ENCODE peak calls at places on chromosomes 3 and 15, in five cellular contexts. G is neural progenitor cell, J is IMR-90, I is mesendoderm, M is Karpas-422. W is an unnamed sample.
A peak's percentile ranks its signal among the peaks of the same experiment; 100 is the strongest.

GRCh38 chr3:36907911-36908646 is 36.8 kb downstream of the TRANK1 start:
- DNase-seq in G (no peak), J (peak; percentile 81), I (no peak), M (peak; percentile 89), W (no peak)

GRCh38 chr3:115092220-115092791 is 54.8 kb downstream of the ZBTB20 start:
- DNase-seq in G (peak; percentile 73), J (peak; percentile 69), I (peak; percentile 63), M (peak; percentile 66), W (no peak)

GRCh38 chr15:42140383-42141070 is 15.9 kb downstream of the PLA2G4F start:
- DNase-seq in G (no peak), J (no peak), I (peak; percentile 45), M (no peak), W (no peak)

GRCh38 chr3:13229291-13229949 is 156.2 kb upstream of the IQSEC1 start:
- DNase-seq in G (peak; percentile 49), J (peak; percentile 7), I (peak; percentile 90), M (peak; percentile 80), W (peak; percentile 45)

GRCh38 chr3:182183716-182184430 is 472.1 kb downstream of the SOX2 start:
- DNase-seq in G (peak; percentile 12), J (no peak), I (peak; percentile 7), M (no peak), W (no peak)

GRCh38 chr3:123432832-123433523 is 15.9 kb downstream of the ADCY5 start:
- DNase-seq in G (no peak), J (no peak), I (no peak), M (no peak), W (no peak)

GRCh38 chr3:107431298-107432012 is 54.2 kb downstream of the CCDC54 start:
- DNase-seq in G (peak; percentile 82), J (peak; percentile 50), I (peak; percentile 96), M (peak; percentile 79), W (no peak)

GRCh38 chr3:109921509-109921908 is 584.2 kb upstream of the DPPA4 start:
- DNase-seq in G (peak; percentile 2), J (no peak), I (no peak), M (no peak), W (no peak)

GRCh38 chr3:119294889-119295769 is 946 bp downstream of the ARHGAP31 start:
- DNase-seq in G (peak; percentile 46), J (peak; percentile 37), I (peak; percentile 70), M (peak; percentile 50), W (no peak)

GRCh38 chr3:190131329-190131728 is 10.6 kb upstream of the P3H2 start:
- DNase-seq in G (no peak), J (peak; percentile 88), I (no peak), M (no peak), W (peak; percentile 52)

GRCh38 chr3:196214783-196215441 is 1.4 kb upstream of the SLC51A start:
- DNase-seq in G (no peak), J (no peak), I (no peak), M (no peak), W (no peak)

GRCh38 chr3:194112120-194113106 is 23.5 kb upstream of the HES1 start:
- DNase-seq in G (no peak), J (no peak), I (peak; percentile 40), M (no peak), W (no peak)

GRCh38 chr3:170730071-170730812 is 139.8 kb downstream of the RPL22L1 start:
- DNase-seq in G (no peak), J (no peak), I (peak; percentile 67), M (no peak), W (no peak)

GRCh38 chr3:53939081-53939582 is 47.5 kb upstream of the SELENOK start:
- DNase-seq in G (peak; percentile 79), J (no peak), I (peak; percentile 92), M (no peak), W (no peak)

GRCh38 chr3:10998542-10998941 is 6.0 kb downstream of the SLC6A1 start:
- DNase-seq in G (no peak), J (no peak), I (no peak), M (no peak), W (no peak)

GRCh38 chr3:157125101-157125500 is 34.8 kb downstream of the CCNL1 start:
- DNase-seq in G (no peak), J (no peak), I (no peak), M (no peak), W (no peak)

GRCh38 chr3:59660852-59661624 is 611.2 kb upstream of the CFAP20DC start:
- DNase-seq in G (no peak), J (peak; percentile 8), I (no peak), M (no peak), W (no peak)

GRCh38 chr15:98649621-98649995 is 1.3 kb downstream of the IGF1R start:
- DNase-seq in G (peak; percentile 58), J (no peak), I (no peak), M (no peak), W (no peak)

GRCh38 chr3:25155696-25156471 is 272.2 kb upstream of the RARB start:
- DNase-seq in G (peak; percentile 82), J (no peak), I (peak; percentile 93), M (no peak), W (no peak)

GRCh38 chr15:64599716-64600115 is 139.3 kb downstream of the ZNF609 start:
- DNase-seq in G (no peak), J (peak; percentile 58), I (no peak), M (no peak), W (no peak)

GRCh38 chr15:27059610-27060202 is 88.7 kb downstream of the GABRG3 start:
- DNase-seq in G (peak; percentile 69), J (peak; percentile 11), I (peak; percentile 82), M (peak; percentile 77), W (no peak)

GRCh38 chr3:197525706-197526105 is 30.1 kb downstream of the BDH1 start:
- DNase-seq in G (peak; percentile 39), J (peak; percentile 21), I (peak; percentile 56), M (peak; percentile 50), W (no peak)

GRCh38 chr3:45605569-45605968 is 11.0 kb downstream of the LIMD1 start:
- DNase-seq in G (no peak), J (no peak), I (no peak), M (no peak), W (no peak)

GRCh38 chr3:45604999-45605398 is 10.4 kb downstream of the LIMD1 start:
- DNase-seq in G (no peak), J (no peak), I (no peak), M (no peak), W (no peak)

GRCh38 chr3:45604596-45604995 is 10.0 kb downstream of the LIMD1 start:
- DNase-seq in G (no peak), J (no peak), I (no peak), M (no peak), W (no peak)

GRCh38 chr3:45606991-45607712 is 12.6 kb downstream of the LIMD1 start:
- DNase-seq in G (no peak), J (peak; percentile 52), I (no peak), M (no peak), W (no peak)

GRCh38 chr3:45606003-45606402 is 11.5 kb downstream of the LIMD1 start:
- DNase-seq in G (no peak), J (no peak), I (no peak), M (no peak), W (no peak)
- H3K27ac ChIP-seq in G (no peak overlapping the region), J (peak overlapping the region; percentile 9), I (no peak overlapping the region), M (no peak overlapping the region), W (no peak overlapping the region)

DNA sequence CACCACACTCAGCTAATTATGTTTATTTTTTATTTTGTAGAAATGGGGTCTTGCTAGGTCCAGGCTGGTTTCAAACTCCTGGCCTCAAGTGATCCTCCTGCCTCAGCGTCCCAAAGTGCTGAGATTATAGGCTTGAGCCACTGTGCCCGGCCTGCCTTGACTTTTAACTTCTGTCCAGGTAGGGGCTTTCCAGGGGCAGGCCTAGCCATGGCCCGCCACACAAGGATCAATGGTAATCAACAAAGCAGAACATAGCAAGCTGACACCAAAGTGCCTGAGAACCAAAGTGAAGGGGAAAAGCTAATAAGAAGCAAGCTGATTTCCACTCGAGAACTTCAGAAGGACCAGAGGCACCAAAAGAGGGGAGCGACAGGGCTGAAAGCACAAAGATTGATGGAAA is 9.4 kb upstream of the CRTC3 start:
- DNase-seq in G (no peak), J (no peak), I (no peak), M (no peak), W (no peak)
- H3K9ac ChIP-seq in G (no peak overlapping the region), J (no peak overlapping the region), I (no peak overlapping the region), M (no peak overlapping the region), W (no peak overlapping the region)

DNA sequence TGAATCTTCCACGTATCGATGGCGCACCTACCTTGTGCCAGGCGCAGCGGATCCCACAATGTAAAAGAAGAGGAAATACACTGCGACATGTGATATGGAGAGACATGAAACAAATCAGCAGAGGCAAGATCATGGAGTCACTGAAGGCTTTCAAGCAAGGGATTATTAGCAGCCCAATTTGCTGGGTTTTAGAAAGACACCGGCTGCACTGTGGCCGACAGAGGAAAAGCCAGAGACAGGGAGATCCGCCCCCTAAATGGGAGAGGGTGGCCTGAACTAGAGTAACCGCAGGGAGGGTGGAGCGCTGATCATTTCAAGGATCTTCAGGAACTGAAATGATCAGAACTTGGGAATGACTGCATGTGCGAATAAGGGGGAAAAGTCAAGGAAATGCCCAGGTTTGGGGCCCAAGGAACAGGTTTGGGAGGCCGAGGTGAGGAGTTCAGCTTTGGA is 625 bp upstream of the C15orf40 start:
- DNase-seq in G (no peak), J (no peak), I (no peak), M (no peak), W (no peak)
- H3K4me2 ChIP-seq in G (peak overlapping the region; percentile 88), J (peak overlapping the region; percentile 92), I (peak overlapping the region; percentile 10), M (peak overlapping the region; percentile 71), W (peak overlapping the region; percentile 86)

GRCh38 chr3:65785065-65785645 is 253.6 kb downstream of the MAGI1 start:
- DNase-seq in G (peak; percentile 72), J (peak; percentile 80), I (peak; percentile 68), M (peak; percentile 79), W (peak; percentile 17)
- H3K27ac ChIP-seq in G (no peak overlapping the region), J (no peak overlapping the region), I (no peak overlapping the region), M (no peak overlapping the region), W (no peak overlapping the region)

GRCh38 chr15:38251726-38252480 is 733 bp upstream of the SPRED1 start:
- DNase-seq in G (peak; percentile 99), J (peak; percentile 99), I (peak; percentile 99), M (peak; percentile 97), W (peak; percentile 77)
- H3K9ac ChIP-seq in G (peak overlapping the region; percentile 89), J (peak overlapping the region; percentile 99), I (peak overlapping the region; percentile 86), M (peak overlapping the region; percentile 96), W (peak overlapping the region; percentile 84)

DNA sequence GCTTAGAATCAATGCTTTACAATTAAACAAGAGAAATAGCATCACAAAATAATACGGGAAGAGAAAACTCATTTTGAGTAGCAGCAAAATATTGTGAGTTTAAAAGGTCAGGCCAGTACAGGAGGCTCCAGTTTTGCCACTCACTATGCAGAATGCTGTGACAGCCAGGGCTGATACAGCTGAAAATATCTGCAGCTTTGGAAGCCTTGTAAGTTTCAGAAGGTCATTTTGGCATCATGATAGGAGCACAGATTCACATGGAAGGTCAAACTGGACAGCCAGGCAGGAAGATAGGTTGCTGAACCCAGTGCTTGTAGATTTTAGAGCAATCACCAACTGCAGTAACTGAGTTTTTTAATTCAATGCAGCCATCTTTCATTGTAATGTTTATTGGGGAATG is 14.1 kb downstream of the MBNL1 start:
- DNase-seq in G (no peak), J (no peak), I (no peak), M (no peak), W (no peak)
- H3K4me2 ChIP-seq in G (no peak overlapping the region), J (peak overlapping the region; percentile 84), I (no peak overlapping the region), M (peak overlapping the region; percentile 57), W (no peak overlapping the region)

W was measured in keratinocyte.